ENCODE peak calls at places on chromosomes 12 and 14, in eight cellular contexts. S, F, Y, I, Z, N, K and C are unnamed samples.

GRCh38 chr14:71721791-71722190 is 210.4 kb upstream of the RGS6 start:
- DNase-seq in K (no peak), N (no peak), S (no peak), Y (no peak), F (no peak), I (no peak), Z (no peak), C (no peak)

GRCh38 chr12:125453751-125454150 is 388.5 kb downstream of the AACS start:
- DNase-seq in N (no peak), I (no peak), S (no peak), F (no peak), Z (no peak), Y (no peak), K (no peak), C (no peak)

GRCh38 chr12:38113991-38114390 is 202.6 kb upstream of the ALG10B start:
- DNase-seq in Z (no peak), N (no peak), F (no peak), I (no peak), S (no peak), Y (no peak), K (no peak), C (no peak)

GRCh38 chr12:74043343-74043742 is 494.3 kb upstream of the ATXN7L3B start:
- DNase-seq in N (no peak), Y (peak), F (no peak), I (no peak), S (no peak), Z (no peak), K (no peak), C (no peak)

GRCh38 chr12:50633950-50634349 is 129.2 kb downstream of the DIP2B start:
- DNase-seq in Z (no peak), F (no peak), I (no peak), K (no peak), Y (no peak), N (no peak), S (no peak), C (no peak)

GRCh38 chr12:6425588-6426531 is 18.9 kb upstream of the CD27 start:
- DNase-seq in Y (no peak), S (no peak), F (peak), Z (no peak), K (no peak), I (no peak), N (no peak), C (no peak)

GRCh38 chr14:77869350-77869749 is 69.4 kb downstream of the ADCK1 start:
- DNase-seq in N (no peak), I (no peak), Y (no peak), K (no peak), Z (no peak), S (no peak), F (no peak), C (no peak)

GRCh38 chr12:76878045-76878898 is 547 bp downstream of the CSRP2 start:
- DNase-seq in I (no peak), Z (peak), Y (peak), F (peak), S (no peak), N (peak), K (no peak), C (no peak)

GRCh38 chr14:74952697-74953484 is 2.5 kb downstream of the PGF start:
- DNase-seq in K (no peak), F (no peak), Y (peak), N (no peak), S (no peak), Z (no peak), I (peak), C (no peak)

GRCh38 chr14:60656755-60657608 is 7.7 kb upstream of the SIX1 start:
- DNase-seq in N (no peak), K (no peak), F (peak), I (peak), Y (peak), S (no peak), Z (peak), C (no peak)

GRCh38 chr12:6154730-6155459 is 30.4 kb upstream of the VWF start:
- DNase-seq in S (peak), I (no peak), K (no peak), N (peak), F (no peak), Y (no peak), Z (peak), C (no peak)

GRCh38 chr12:63918788-63919300 is 74.3 kb downstream of the SRGAP1 start:
- DNase-seq in F (no peak), I (no peak), N (no peak), Z (no peak), K (peak), Y (peak), S (no peak), C (peak)

GRCh38 chr12:94091624-94092023 is 56.8 kb upstream of the PLXNC1 start:
- DNase-seq in S (no peak), I (no peak), F (no peak), Y (no peak), N (no peak), Z (no peak), K (no peak), C (no peak)

GRCh38 chr14:55814064-55814463 is 234.1 kb downstream of the KTN1 start:
- DNase-seq in I (no peak), F (no peak), Z (no peak), Y (no peak), N (no peak), K (no peak), S (no peak), C (no peak)

GRCh38 chr12:54988402-54989054 is 4.0 kb upstream of the TESPA1 start:
- DNase-seq in K (no peak), Y (no peak), N (peak), S (peak), I (no peak), Z (peak), F (peak), C (no peak)

GRCh38 chr12:104729091-104729490 is 229.0 kb downstream of the SLC41A2 start:
- DNase-seq in S (no peak), F (no peak), I (no peak), Y (no peak), K (no peak), N (no peak), Z (no peak), C (no peak)

GRCh38 chr12:3341594-3341993 is 149.4 kb upstream of the PRMT8 start:
- DNase-seq in Z (no peak), F (no peak), K (no peak), I (no peak), N (no peak), S (no peak), Y (no peak), C (no peak)

GRCh38 chr12:97943359-97943758 is 480.8 kb downstream of the RMST start:
- DNase-seq in Y (peak), I (no peak), N (no peak), K (no peak), Z (no peak), S (no peak), F (no peak), C (no peak)

GRCh38 chr14:29227631-29228030 is 461.0 kb downstream of the FOXG1 start:
- DNase-seq in Z (no peak), I (no peak), F (no peak), K (no peak), Y (no peak), S (no peak), N (no peak), C (no peak)

GRCh38 chr12:109892748-109893147 is 7.3 kb upstream of the TCHP start:
- DNase-seq in F (peak), Y (no peak), I (no peak), Z (no peak), S (no peak), N (no peak), K (no peak), C (no peak)

GRCh38 chr14:76922599-76922998 is 96.4 kb downstream of the LRRC74A start:
- DNase-seq in Y (no peak), K (no peak), N (no peak), Z (no peak), I (no peak), S (no peak), F (no peak), C (no peak)

GRCh38 chr12:3170423-3171194 is 93.4 kb downstream of the TSPAN9 start:
- DNase-seq in S (no peak), K (peak), F (no peak), N (peak), Z (no peak), Y (peak), I (no peak), C (peak)

GRCh38 chr12:10783252-10783651 is 19.2 kb downstream of the TAS2R7 start:
- DNase-seq in K (no peak), Y (no peak), Z (no peak), S (no peak), I (no peak), N (no peak), F (no peak), C (no peak)

GRCh38 chr12:50637870-50638481 is 125.9 kb upstream of the ATF1 start:
- DNase-seq in Z (no peak), F (peak), S (no peak), Y (peak), N (no peak), I (no peak), K (no peak), C (no peak)

GRCh38 chr12:17079251-17079909 is 473.4 kb upstream of the LMO3 start:
- DNase-seq in K (no peak), Z (no peak), N (no peak), S (no peak), F (no peak), I (no peak), Y (no peak), C (no peak)

GRCh38 chr14:61698216-61698980 is 3.1 kb downstream of the HIF1A start:
- DNase-seq in F (peak), Y (no peak), Z (no peak), I (no peak), S (no peak), N (no peak), K (no peak), C (no peak)

GRCh38 chr14:66701813-66702212 is 193.9 kb downstream of the GPHN start:
- DNase-seq in N (no peak), F (no peak), K (no peak), Y (peak), Z (no peak), I (no peak), S (no peak), C (no peak)

GRCh38 chr12:52832960-52833905 is 878 bp downstream of the KRT79 start:
- DNase-seq in K (no peak), N (no peak), Y (peak), I (no peak), F (no peak), S (no peak), Z (no peak), C (no peak)

GRCh38 chr12:124655317-124656213 is 88.2 kb upstream of the NCOR2 start:
- DNase-seq in I (no peak), Y (no peak), K (no peak), F (no peak), Z (peak), S (no peak), N (peak), C (peak)

GRCh38 chr12:105228494-105228893 is 7.5 kb downstream of the APPL2 start:
- DNase-seq in N (no peak), S (no peak), F (no peak), K (no peak), I (no peak), Z (no peak), Y (peak), C (no peak)

GRCh38 chr14:90248594-90248993 is 7.8 kb upstream of the PSMC1 start:
- DNase-seq in Z (no peak), Y (no peak), S (no peak), K (peak), N (no peak), F (no peak), I (no peak), C (no peak)
- H3K4me3 ChIP-seq in Z (no peak), Y (no peak), S (no peak), K (no peak), N (no peak), F (no peak), I (no peak), C (no peak)

GRCh38 chr12:77916276-77916675 is 85.6 kb downstream of the NAV3 start:
- DNase-seq in N (no peak), S (no peak), F (no peak), Z (no peak), Y (peak), K (no peak), I (no peak), C (no peak)

DNA sequence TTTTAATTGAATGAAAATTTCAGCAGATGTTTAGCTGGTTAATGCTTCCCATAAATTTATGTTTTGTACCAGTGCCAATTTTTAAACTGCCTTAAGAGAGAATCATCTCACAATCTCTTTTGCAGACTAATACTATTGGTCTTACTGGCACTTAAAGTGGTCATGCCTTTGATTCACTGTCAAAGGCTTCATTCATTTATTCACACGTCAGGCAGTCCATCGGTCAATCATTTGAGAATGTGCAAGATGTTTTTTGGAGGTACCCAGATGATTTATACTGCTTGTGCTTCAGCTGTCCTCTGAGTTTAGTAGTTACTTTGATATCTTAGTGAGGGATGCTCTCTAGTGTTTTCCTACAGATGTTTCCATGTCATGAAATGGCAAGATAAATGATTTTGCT is 83.4 kb downstream of the NAV3 start:
- DNase-seq in K (peak), S (no peak), F (no peak), Z (no peak), I (no peak), Y (no peak), N (no peak), C (no peak)
- TF ChIP-seq CTCF in K (no peak), S (no peak), F (no peak), Z (peak), I (no peak), Y (no peak), N (no peak), C (no peak)

GRCh38 chr12:56517854-56518253 is 3.8 kb upstream of the RBMS2 start:
- DNase-seq in Z (no peak), S (no peak), K (no peak), I (peak), F (no peak), N (no peak), Y (peak), C (no peak)

GRCh38 chr12:56521590-56522371 is at the start of gene RBMS2:
- DNase-seq in S (peak), F (peak), Y (peak), K (peak), Z (peak), N (peak), I (peak), C (peak)

GRCh38 chr12:56521209-56521589 is 421 bp upstream of the RBMS2 start:
- DNase-seq in I (no peak), N (peak), Y (no peak), F (no peak), Z (peak), K (no peak), S (no peak), C (no peak)

GRCh38 chr12:56518570-56518969 is 3.0 kb upstream of the RBMS2 start:
- DNase-seq in N (no peak), K (no peak), I (no peak), F (no peak), Y (peak), S (no peak), Z (no peak), C (no peak)

GRCh38 chr12:56520025-56520810 is 1.4 kb upstream of the RBMS2 start:
- DNase-seq in S (no peak), I (no peak), K (no peak), Y (no peak), Z (no peak), F (no peak), N (peak), C (no peak)
- H3K4me3 ChIP-seq in S (no peak), I (no peak), K (no peak), Y (peak), Z (peak), F (no peak), N (no peak), C (no peak)

GRCh38 chr14:102292446-102292845 is 12.5 kb downstream of the MOK start:
- DNase-seq in N (no peak), Z (no peak), S (no peak), F (no peak), I (no peak), Y (no peak), K (no peak), C (no peak)
- TF ChIP-seq CTCF in N (no peak), Z (no peak), S (no peak), F (no peak), I (no peak), Y (no peak), K (no peak), C (no peak)